ENCODE peak calls at places on chromosome 6, in nine cellular contexts. Q, O, H, V, T, M, X, W and R are unnamed samples.

GRCh38 chr6:157096522-157096921 is 226.8 kb downstream of the TMEM242 start:
- DNase-seq in X (no peak), V (no peak), Q (no peak), M (peak; percentile 75), H (no peak), W (peak; percentile 39), T (no peak), O (no peak), R (no peak)

GRCh38 chr6:31352497-31353368 is 4.2 kb downstream of the HLA-B start:
- DNase-seq in V (no peak), O (no peak), T (peak; percentile 29), Q (no peak), W (no peak), M (no peak), H (no peak), X (no peak), R (no peak)

GRCh38 chr6:157274471-157275226 is 48.7 kb downstream of the TMEM242 start:
- DNase-seq in T (peak; percentile 90), V (peak; percentile 80), M (peak; percentile 92), Q (peak; percentile 82), H (peak; percentile 90), X (peak; percentile 90), O (peak; percentile 67), W (peak; percentile 93), R (peak; percentile 88)

GRCh38 chr6:36120539-36120938 is 9.8 kb upstream of the MAPK13 start:
- DNase-seq in V (peak; percentile 57), H (no peak), T (no peak), Q (peak; percentile 62), W (no peak), X (no peak), O (no peak), M (no peak), R (no peak)

GRCh38 chr6:166556336-166556735 is 30.1 kb downstream of the RAMACL start:
- DNase-seq in T (no peak), V (no peak), Q (no peak), O (no peak), W (no peak), H (no peak), M (no peak), X (no peak), R (no peak)

GRCh38 chr6:138987299-138987642 is 782 bp downstream of the REPS1 start:
- DNase-seq in W (peak; percentile 77), Q (no peak), V (no peak), O (peak; percentile 31), M (peak; percentile 66), T (no peak), X (no peak), H (no peak), R (no peak)

GRCh38 chr6:132964101-132964867 is 149.9 kb downstream of the RPS12 start:
- DNase-seq in O (no peak), X (no peak), M (peak; percentile 72), V (no peak), W (peak; percentile 36), H (no peak), Q (no peak), T (peak; percentile 95), R (no peak)

GRCh38 chr6:16635810-16636602 is 125.3 kb downstream of the ATXN1 start:
- DNase-seq in M (peak; percentile 18), O (no peak), Q (no peak), X (no peak), V (no peak), W (peak; percentile 52), T (peak; percentile 19), H (no peak), R (no peak)

GRCh38 chr6:34196833-34197195 is 39.9 kb upstream of the HMGA1 start:
- DNase-seq in V (no peak), W (no peak), M (peak; percentile 75), Q (no peak), X (no peak), O (no peak), T (no peak), H (no peak), R (no peak)

GRCh38 chr6:80527552-80528052 is 421.1 kb downstream of the BCKDHB start:
- DNase-seq in V (no peak), O (no peak), T (no peak), H (no peak), Q (no peak), X (no peak), M (peak; percentile 95), W (no peak), R (no peak)

GRCh38 chr6:156423829-156424228 is 353.3 kb upstream of the ARID1B start:
- DNase-seq in X (no peak), H (no peak), W (peak; percentile 44), Q (no peak), V (no peak), O (no peak), M (no peak), T (peak; percentile 25), R (no peak)

GRCh38 chr6:167572106-167572505 is 247.2 kb downstream of the TTLL2 start:
- DNase-seq in V (no peak), T (no peak), H (no peak), X (no peak), W (no peak), O (no peak), M (no peak), Q (no peak), R (no peak)

GRCh38 chr6:32181890-32182529 is 2.0 kb downstream of the AGER start:
- DNase-seq in V (no peak), W (peak; percentile 1), Q (no peak), O (no peak), M (no peak), T (peak; percentile 50), H (no peak), X (no peak), R (no peak)

GRCh38 chr6:6176132-6176531 is 144.3 kb downstream of the F13A1 start:
- DNase-seq in H (no peak), M (no peak), W (no peak), V (no peak), T (no peak), Q (no peak), O (no peak), X (no peak), R (no peak)

GRCh38 chr6:15871211-15871770 is 208.5 kb upstream of the DTNBP1 start:
- DNase-seq in W (no peak), O (no peak), Q (no peak), V (no peak), H (no peak), X (no peak), M (no peak), T (no peak), R (peak; percentile 34)

GRCh38 chr6:159100011-159100788 is 55.4 kb upstream of the TAGAP start:
- DNase-seq in H (no peak), T (no peak), M (no peak), W (no peak), V (no peak), X (no peak), Q (no peak), O (no peak), R (no peak)

GRCh38 chr6:143400258-143401059 is 50.0 kb downstream of the ADAT2 start:
- DNase-seq in X (no peak), O (no peak), W (peak; percentile 34), T (peak; percentile 43), M (peak; percentile 69), Q (no peak), V (no peak), H (no peak), R (no peak)

GRCh38 chr6:83303426-83303825 is 110.3 kb downstream of the RWDD2A start:
- DNase-seq in O (no peak), Q (no peak), V (no peak), T (no peak), M (no peak), H (no peak), X (no peak), W (no peak), R (no peak)

GRCh38 chr6:56366112-56366852 is 118.9 kb upstream of the COL21A1 start:
- DNase-seq in T (no peak), W (peak; percentile 37), M (no peak), V (no peak), Q (no peak), X (no peak), O (no peak), H (no peak), R (no peak)

GRCh38 chr6:46821348-46821992 is 28.3 kb downstream of the MEP1A start:
- DNase-seq in T (no peak), X (no peak), W (no peak), V (no peak), M (no peak), H (no peak), O (no peak), Q (no peak), R (no peak)

GRCh38 chr6:144936764-144937163 is 651.6 kb downstream of the UTRN start:
- DNase-seq in O (no peak), W (no peak), M (no peak), X (no peak), H (no peak), V (no peak), T (no peak), Q (no peak), R (no peak)

GRCh38 chr6:25061289-25061945 is 125.7 kb upstream of the RIPOR2 start:
- DNase-seq in M (no peak), W (peak; percentile 57), T (no peak), X (no peak), Q (no peak), O (no peak), V (no peak), H (no peak), R (no peak)

GRCh38 chr6:136095961-136096360 is 154.2 kb downstream of the MTFR2 start:
- DNase-seq in O (no peak), W (no peak), V (no peak), T (no peak), X (no peak), Q (no peak), M (no peak), H (no peak), R (no peak)

GRCh38 chr6:28474441-28475219 is 31.3 kb upstream of the ZSCAN23 start:
- DNase-seq in Q (no peak), W (peak; percentile 69), T (peak; percentile 97), H (no peak), V (no peak), M (peak; percentile 54), X (peak; percentile 55), O (no peak), R (no peak)

GRCh38 chr6:147166360-147166944 is 37.8 kb upstream of the STXBP5 start:
- DNase-seq in M (no peak), X (peak; percentile 7), Q (no peak), T (peak; percentile 97), V (no peak), O (no peak), H (no peak), W (no peak), R (no peak)

GRCh38 chr6:73079611-73079955 is 145.7 kb downstream of the KHDC1L start:
- DNase-seq in W (no peak), T (no peak), X (no peak), V (no peak), H (no peak), M (no peak), Q (no peak), O (no peak), R (no peak)

GRCh38 chr6:110348956-110349565 is 9.1 kb downstream of the METTL24 start:
- DNase-seq in W (peak; percentile 77), V (no peak), X (no peak), M (no peak), O (no peak), T (no peak), Q (no peak), H (no peak), R (peak; percentile 52)

GRCh38 chr6:22807818-22808217 is 238.5 kb downstream of the HDGFL1 start:
- DNase-seq in V (no peak), H (no peak), Q (no peak), T (no peak), M (peak; percentile 14), X (no peak), O (no peak), W (no peak), R (no peak)

GRCh38 chr6:138923561-138923960 is 64.5 kb downstream of the REPS1 start:
- DNase-seq in V (no peak), T (no peak), X (no peak), Q (no peak), W (peak; percentile 7), M (no peak), O (no peak), H (no peak), R (no peak)

GRCh38 chr6:33249732-33250625 is 21.7 kb downstream of the VPS52 start:
- DNase-seq in V (no peak), O (no peak), X (peak; percentile 9), T (no peak), Q (no peak), H (no peak), M (no peak), W (no peak), R (no peak)

GRCh38 chr6:169169941-169170582 is 83.6 kb downstream of the THBS2 start:
- DNase-seq in Q (no peak), W (no peak), T (no peak), O (no peak), V (no peak), H (peak; percentile 34), X (no peak), M (no peak), R (no peak)